ENCODE peak calls at places on chromosomes 11 and 22, in nine cellular contexts. E is Karpas-422, W is mammary epithelial cell, K is neuronal stem cell, D is IMR-90, J is PC-3, V is K562, H is MM.1S, Q is keratinocyte. R is an unnamed sample.
A peak's percentile ranks its signal among the peaks of the same experiment; 100 is the strongest.

GRCh38 chr22:47142427-47143046 is 380.1 kb downstream of the TBC1D22A start:
- DNase-seq in V (no peak), Q (no peak), E (no peak), W (no peak), J (no peak), K (no peak), H (no peak), D (no peak), R (no peak)

GRCh38 chr11:16893456-16894076 is 120.6 kb downstream of the PLEKHA7 start:
- DNase-seq in D (no peak), J (peak; percentile 59), W (peak; percentile 43), V (no peak), Q (no peak), K (no peak), E (no peak), H (no peak), R (no peak)

GRCh38 chr11:83006877-83007330 is 64.8 kb downstream of the RAB30 start:
- DNase-seq in W (no peak), H (peak; percentile 34), Q (no peak), J (peak; percentile 77), V (no peak), D (no peak), E (no peak), K (no peak), R (no peak)

GRCh38 chr22:17717708-17718107 is 56.6 kb downstream of the BID start:
- DNase-seq in W (peak; percentile 41), D (peak; percentile 40), V (no peak), J (no peak), Q (no peak), K (no peak), E (no peak), H (no peak), R (no peak)

GRCh38 chr11:85752890-85753581 is 57.9 kb downstream of the SYTL2 start:
- DNase-seq in D (no peak), K (no peak), J (no peak), V (no peak), H (no peak), W (no peak), E (no peak), Q (no peak), R (peak; percentile 45)

GRCh38 chr11:112270551-112271180 is 10.0 kb upstream of the PLET1 start:
- DNase-seq in H (no peak), Q (no peak), J (no peak), E (no peak), D (no peak), W (peak; percentile 26), V (peak; percentile 67), K (no peak), R (no peak)

GRCh38 chr22:22401381-22401780 is 107.2 kb downstream of the ZNF280B start:
- DNase-seq in D (no peak), K (no peak), J (no peak), E (no peak), V (no peak), W (no peak), Q (no peak), H (no peak), R (no peak)

GRCh38 chr22:36838119-36839030 is 21.5 kb upstream of the PVALB start:
- DNase-seq in D (no peak), W (no peak), Q (no peak), V (no peak), K (no peak), H (no peak), E (no peak), J (no peak), R (no peak)

DNA sequence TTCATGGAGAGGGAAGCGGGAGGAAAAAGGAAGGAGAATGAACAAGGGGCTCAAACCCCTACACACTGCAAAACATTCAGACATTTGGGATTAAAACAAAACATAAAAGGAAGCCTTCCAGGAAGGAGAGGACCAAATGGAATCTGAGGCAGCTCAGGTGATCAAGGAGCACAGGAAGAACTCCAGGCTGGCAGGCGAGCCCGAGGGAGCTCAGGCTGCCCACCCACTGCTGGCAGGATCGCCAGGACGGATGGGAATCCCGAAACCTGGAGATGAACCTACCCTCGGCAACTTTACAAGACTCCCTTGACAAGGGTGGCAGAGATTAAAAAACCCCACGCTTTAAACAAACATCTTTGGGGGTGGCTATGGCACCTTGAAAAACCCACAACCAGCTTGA is 5.0 kb upstream of the PYGM start:
- DNase-seq in D (no peak), E (no peak), J (no peak), W (no peak), H (no peak), V (no peak), Q (no peak), K (no peak), R (no peak)
- H3K4me1 ChIP-seq in D (peaks cover 18% of the 10 kb centered on the region), E (peaks cover 5% of the 10 kb centered on the region), J (no peaks in the 10 kb centered on the region), W (peaks cover 20% of the 10 kb centered on the region), H (no peaks in the 10 kb centered on the region), V (peaks cover 16% of the 10 kb centered on the region), Q (peaks cover 24% of the 10 kb centered on the region), K (peaks cover 45% of the 10 kb centered on the region), R (peaks cover 7% of the 10 kb centered on the region)

GRCh38 chr11:124748100-124748418 is 4.0 kb downstream of the VSIG2 start:
- DNase-seq in J (no peak), V (no peak), D (no peak), H (no peak), E (no peak), W (no peak), K (no peak), Q (no peak), R (no peak)

GRCh38 chr11:124745835-124746620 is 6.0 kb downstream of the VSIG2 start:
- DNase-seq in E (peak; percentile 64), W (no peak), V (no peak), H (peak; percentile 62), K (no peak), D (no peak), J (no peak), Q (no peak), R (peak; percentile 87)

GRCh38 chr11:124747406-124748099 is 4.5 kb downstream of the VSIG2 start:
- DNase-seq in D (no peak), V (no peak), J (no peak), H (no peak), E (no peak), K (no peak), Q (no peak), W (no peak), R (no peak)

GRCh38 chr11:124745270-124745834 is 5.6 kb downstream of the NRGN start:
- DNase-seq in V (no peak), K (no peak), Q (no peak), D (no peak), J (no peak), W (no peak), E (no peak), H (no peak), R (no peak)

DNA sequence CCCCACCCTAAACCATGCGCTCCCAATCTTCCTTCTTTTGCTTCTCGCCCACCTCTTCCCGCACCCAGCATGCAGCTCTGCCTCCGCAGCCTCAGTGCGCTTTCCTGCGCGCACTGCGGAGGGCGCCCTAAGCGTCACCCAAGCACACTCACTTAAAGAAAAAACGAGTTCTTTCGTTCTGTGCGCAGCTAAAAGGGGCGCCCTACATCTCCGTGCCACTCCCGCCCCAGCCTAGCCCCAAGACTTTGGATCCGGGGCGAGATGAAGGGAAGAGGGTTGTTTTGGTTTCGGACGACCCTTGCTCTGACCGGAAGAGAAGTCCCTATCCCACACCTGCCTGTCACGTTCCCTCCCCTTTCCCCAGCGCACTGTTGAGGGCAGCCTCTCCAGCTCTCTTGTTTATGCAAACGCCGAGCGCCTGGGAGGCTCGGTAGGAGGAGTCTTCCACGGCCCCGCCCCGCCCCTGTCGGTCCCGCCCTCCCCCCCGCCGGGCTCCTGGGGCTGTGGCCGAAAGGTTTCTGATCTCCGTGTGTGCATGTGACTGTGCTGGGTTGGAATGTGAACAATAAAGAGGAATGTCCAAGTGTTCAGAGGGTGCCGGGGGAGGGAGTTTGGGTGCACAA is 5.3 kb downstream of the VSIG2 start:
- DNase-seq in D (peak; percentile 72), J (peak; percentile 79), K (no peak), V (peak; percentile 91), H (peak; percentile 84), W (peak; percentile 69), E (peak; percentile 82), Q (peak; percentile 25), R (peak; percentile 95)
- H3K9ac ChIP-seq in D (peak overlapping the region; percentile 12), J (no peak overlapping the region), K (no peak overlapping the region), V (peak overlapping the region; percentile 62), H (peak overlapping the region; percentile 56), W (no peak overlapping the region), E (peak overlapping the region; percentile 83), Q (peak overlapping the region; percentile 30), R (peak overlapping the region; percentile 59)

DNA sequence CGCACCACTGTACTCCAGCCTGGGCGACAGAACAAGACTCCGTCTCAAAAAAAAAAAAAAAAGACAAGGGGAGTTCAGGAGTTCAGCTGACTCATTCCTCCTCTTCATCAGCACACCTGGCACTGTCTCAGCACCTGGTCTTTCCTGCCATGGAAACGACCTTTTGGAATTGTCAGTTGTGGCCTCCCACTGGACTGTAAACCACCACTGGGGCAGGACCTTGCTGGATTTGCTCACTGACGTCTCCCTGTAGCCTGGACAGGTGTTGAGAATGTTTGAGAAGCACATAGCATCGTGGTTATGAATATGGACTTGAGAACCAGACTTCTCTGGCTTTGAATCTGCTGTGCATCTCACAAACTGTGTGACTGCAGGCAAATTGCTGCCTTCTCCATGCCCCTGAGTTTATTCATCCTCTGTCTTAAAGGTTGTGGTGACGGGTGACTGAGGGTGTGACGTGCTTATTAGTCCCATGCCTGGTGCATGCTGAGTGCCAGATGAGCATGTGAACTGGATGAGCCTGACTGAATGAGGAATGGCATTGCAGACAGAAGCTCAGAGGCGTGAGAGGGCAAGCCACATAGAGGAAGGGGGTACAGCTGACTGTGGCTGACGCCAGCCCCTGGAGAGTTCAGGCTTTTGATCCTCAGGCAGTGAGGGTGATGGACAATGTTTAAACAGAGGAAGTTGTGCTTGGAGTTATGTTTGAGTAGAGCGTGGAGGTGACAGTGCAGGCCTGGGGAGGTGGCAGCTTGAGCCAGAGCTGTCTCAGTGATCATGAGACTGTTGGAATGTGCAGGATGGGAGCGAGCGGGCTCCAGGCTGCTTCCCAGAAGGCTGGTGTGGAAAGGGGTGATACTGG is 12.7 kb downstream of the TOM1 start:
- DNase-seq in J (peak; percentile 62), Q (no peak), D (peak; percentile 82), K (no peak), E (no peak), W (peak; percentile 91), H (peak; percentile 23), V (no peak), R (peak; percentile 79)
- H3K4me1 ChIP-seq in J (peaks cover 30% of the 10 kb centered on the region), Q (peaks cover 22% of the 10 kb centered on the region), D (peaks cover 18% of the 10 kb centered on the region), K (peaks cover 8% of the 10 kb centered on the region), E (peaks cover 7% of the 10 kb centered on the region), W (peaks cover 19% of the 10 kb centered on the region), H (peaks cover 43% of the 10 kb centered on the region), V (no peaks in the 10 kb centered on the region), R (peaks cover 39% of the 10 kb centered on the region)

GRCh38 chr11:12087075-12087775 is 23.2 kb upstream of the MICAL2 start:
- DNase-seq in H (peak; percentile 62), D (peak; percentile 78), Q (no peak), J (peak; percentile 74), E (no peak), K (no peak), V (no peak), W (peak; percentile 87), R (peak; percentile 52)

GRCh38 chr11:12089473-12089872 is 20.9 kb upstream of the MICAL2 start:
- DNase-seq in Q (no peak), W (peak; percentile 57), V (no peak), J (peak; percentile 58), E (no peak), D (peak; percentile 65), K (no peak), H (no peak), R (no peak)

GRCh38 chr11:12088531-12088930 is 21.9 kb upstream of the MICAL2 start:
- DNase-seq in K (no peak), D (no peak), V (no peak), W (no peak), J (no peak), H (no peak), E (no peak), Q (no peak), R (no peak)

GRCh38 chr11:12089041-12089440 is 21.3 kb upstream of the MICAL2 start:
- DNase-seq in J (no peak), K (no peak), V (no peak), Q (no peak), E (no peak), W (no peak), D (no peak), H (no peak), R (no peak)

DNA sequence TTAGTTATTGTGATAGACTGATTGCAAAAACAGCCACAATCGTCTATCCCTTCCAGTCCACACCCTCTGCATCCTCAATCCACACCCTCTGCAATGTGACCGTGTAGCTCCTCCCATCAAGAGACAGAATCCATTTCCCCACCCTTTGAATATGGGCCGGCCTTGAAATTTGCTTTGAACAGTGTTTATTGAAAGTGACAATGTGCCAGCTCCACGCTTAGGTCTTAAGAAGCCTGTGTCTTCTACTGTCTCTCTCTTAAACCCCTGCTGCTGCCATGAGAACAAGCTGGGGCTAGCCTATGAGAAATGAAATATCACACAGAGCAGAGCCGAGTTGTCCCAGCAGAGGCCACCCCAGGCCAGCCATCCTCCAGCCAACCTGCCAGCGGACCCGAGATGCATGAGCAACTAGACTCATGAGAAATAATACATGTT is 22.3 kb upstream of the MICAL2 start:
- DNase-seq in D (peak; percentile 77), J (peak; percentile 60), Q (no peak), K (no peak), E (no peak), V (peak; percentile 67), H (no peak), W (peak; percentile 86), R (peak; percentile 82)
- H3K9ac ChIP-seq in D (peak overlapping the region; percentile 30), J (peak overlapping the region; percentile 89), Q (peak overlapping the region; percentile 88), K (no peak overlapping the region), E (no peak overlapping the region), V (no peak overlapping the region), H (no peak overlapping the region), W (peak overlapping the region; percentile 95), R (no peak overlapping the region)